ENCODE peak calls at places on chromosome 5, in nine cellular contexts. V, R, Y, H, N, E, K, S and G are unnamed samples.

GRCh38 chr5:89324990-89325389 is 442.0 kb upstream of the MEF2C start:
- DNase-seq in V (no peak), R (no peak), Y (no peak), H (no peak), N (no peak), E (no peak), K (no peak), S (no peak), G (no peak)

GRCh38 chr5:138386290-138386689 is 33.8 kb downstream of the KDM3B start:
- DNase-seq in V (no peak), R (no peak), Y (no peak), H (no peak), N (no peak), E (no peak), K (no peak), S (no peak), G (no peak)

GRCh38 chr5:6448622-6449464 is at the start of gene UBE2QL1:
- DNase-seq in V (peak; percentile 5), R (no peak), Y (no peak), H (no peak), N (no peak), E (no peak), K (peak; percentile 68), S (peak; percentile 13), G (no peak)

GRCh38 chr5:31962321-31962720 is 211.8 kb downstream of the GOLPH3 start:
- DNase-seq in V (no peak), R (no peak), Y (no peak), H (no peak), N (no peak), E (no peak), K (no peak), S (no peak), G (no peak)

GRCh38 chr5:96781031-96781733 is 26.6 kb downstream of the ERAP1 start:
- DNase-seq in V (no peak), R (no peak), Y (no peak), H (peak; percentile 77), N (peak; percentile 38), E (no peak), K (no peak), S (peak; percentile 49), G (peak; percentile 23)

GRCh38 chr5:81154725-81155124 is 78.4 kb upstream of the CKMT2 start:
- DNase-seq in V (no peak), R (no peak), Y (no peak), H (no peak), N (no peak), E (no peak), K (no peak), S (no peak), G (no peak)

GRCh38 chr5:150001660-150002493 is 1.3 kb downstream of the HMGXB3 start:
- DNase-seq in V (peak; percentile 70), R (no peak), Y (peak; percentile 26), H (peak; percentile 83), N (peak; percentile 48), E (peak; percentile 29), K (peak; percentile 79), S (peak; percentile 83), G (peak; percentile 32)

GRCh38 chr5:56465757-56466127 is 232.6 kb upstream of the ANKRD55 start:
- DNase-seq in V (no peak), R (no peak), Y (no peak), H (no peak), N (no peak), E (no peak), K (no peak), S (peak; percentile 26), G (no peak)

GRCh38 chr5:124007675-124008398 is 495.9 kb downstream of the CSNK1G3 start:
- DNase-seq in V (no peak), R (no peak), Y (no peak), H (peak; percentile 8), N (peak; percentile 16), E (no peak), K (peak; percentile 8), S (peak; percentile 2), G (no peak)

GRCh38 chr5:100535060-100536005 is at the start of gene FAM174A:
- DNase-seq in V (peak; percentile 92), R (peak; percentile 96), Y (peak; percentile 95), H (peak; percentile 98), N (peak; percentile 92), E (peak; percentile 85), K (peak; percentile 99), S (peak; percentile 98), G (peak; percentile 90)

GRCh38 chr5:179509845-179510244 is 40.5 kb upstream of the RUFY1 start:
- DNase-seq in V (no peak), R (no peak), Y (no peak), H (no peak), N (no peak), E (no peak), K (no peak), S (no peak), G (no peak)

GRCh38 chr5:100903036-100903887 is at the start of gene ST8SIA4:
- DNase-seq in V (peak; percentile 51), R (peak; percentile 94), Y (peak; percentile 76), H (peak; percentile 65), N (no peak), E (peak; percentile 82), K (peak; percentile 97), S (peak; percentile 62), G (peak; percentile 42)

GRCh38 chr5:111478266-111478665 is 34.1 kb downstream of the STARD4 start:
- DNase-seq in V (no peak), R (no peak), Y (no peak), H (no peak), N (no peak), E (no peak), K (no peak), S (peak; percentile 36), G (no peak)

GRCh38 chr5:136006164-136006563 is 22.6 kb upstream of the TGFBI start:
- DNase-seq in V (no peak), R (no peak), Y (no peak), H (no peak), N (no peak), E (no peak), K (no peak), S (peak; percentile 86), G (peak; percentile 81)

GRCh38 chr5:154648706-154649105 is 106.5 kb upstream of the LARP1 start:
- DNase-seq in V (no peak), R (no peak), Y (no peak), H (peak; percentile 41), N (no peak), E (no peak), K (no peak), S (peak; percentile 26), G (no peak)

GRCh38 chr5:179226696-179227095 is 118.6 kb downstream of the ADAMTS2 start:
- DNase-seq in V (no peak), R (no peak), Y (no peak), H (no peak), N (no peak), E (no peak), K (no peak), S (no peak), G (no peak)

GRCh38 chr5:167835146-167835545 is 456.3 kb upstream of the WWC1 start:
- DNase-seq in V (no peak), R (no peak), Y (no peak), H (peak; percentile 25), N (no peak), E (no peak), K (no peak), S (peak; percentile 13), G (peak; percentile 56)

GRCh38 chr5:15927710-15928380 is 251.7 kb downstream of the MARCHF11 start:
- DNase-seq in V (no peak), R (peak; percentile 65), Y (no peak), H (no peak), N (no peak), E (no peak), K (no peak), S (no peak), G (no peak)

GRCh38 chr5:124697912-124698690 is 48.3 kb downstream of the ZNF608 start:
- DNase-seq in V (no peak), R (no peak), Y (peak; percentile 47), H (peak; percentile 61), N (no peak), E (no peak), K (peak; percentile 90), S (no peak), G (no peak)

GRCh38 chr5:109757490-109757889 is 67.8 kb downstream of the MAN2A1 start:
- DNase-seq in V (no peak), R (no peak), Y (no peak), H (no peak), N (no peak), E (no peak), K (no peak), S (no peak), G (no peak)

GRCh38 chr5:172860520-172861443 is 26.7 kb downstream of the ERGIC1 start:
- DNase-seq in V (no peak), R (peak; percentile 91), Y (no peak), H (peak; percentile 82), N (no peak), E (no peak), K (no peak), S (peak; percentile 85), G (no peak)

GRCh38 chr5:72860499-72860898 is 44.0 kb downstream of the TNPO1 start:
- DNase-seq in V (no peak), R (no peak), Y (no peak), H (peak; percentile 74), N (no peak), E (no peak), K (no peak), S (peak; percentile 70), G (no peak)

GRCh38 chr5:133685402-133686018 is 73.2 kb upstream of the FSTL4 start:
- DNase-seq in V (no peak), R (no peak), Y (no peak), H (no peak), N (no peak), E (no peak), K (no peak), S (no peak), G (no peak)

GRCh38 chr5:161740433-161740832 is 54.9 kb downstream of the GABRA6 start:
- DNase-seq in V (no peak), R (no peak), Y (no peak), H (no peak), N (no peak), E (no peak), K (no peak), S (no peak), G (no peak)

GRCh38 chr5:179820127-179820482 is 600 bp upstream of the SQSTM1 start:
- DNase-seq in V (no peak), R (peak; percentile 80), Y (no peak), H (no peak), N (no peak), E (no peak), K (no peak), S (no peak), G (no peak)

GRCh38 chr5:78605611-78606010 is 43.0 kb downstream of the LHFPL2 start:
- DNase-seq in V (no peak), R (no peak), Y (no peak), H (no peak), N (no peak), E (no peak), K (no peak), S (peak; percentile 56), G (no peak)

GRCh38 chr5:51651889-51652288 is 268.6 kb downstream of the ISL1 start:
- DNase-seq in V (no peak), R (no peak), Y (no peak), H (peak; percentile 2), N (no peak), E (no peak), K (no peak), S (peak; percentile 1), G (no peak)

GRCh38 chr5:64594601-64595518 is 89.0 kb downstream of the RGS7BP start:
- DNase-seq in V (no peak), R (no peak), Y (peak; percentile 17), H (peak; percentile 7), N (no peak), E (no peak), K (peak; percentile 61), S (peak; percentile 9), G (no peak)

GRCh38 chr5:39024005-39024404 is 50.2 kb downstream of the RICTOR start:
- DNase-seq in V (no peak), R (no peak), Y (no peak), H (no peak), N (no peak), E (no peak), K (no peak), S (no peak), G (no peak)

GRCh38 chr5:122515709-122516431 is 203.8 kb downstream of the SNCAIP start:
- DNase-seq in V (peak; percentile 29), R (no peak), Y (peak; percentile 65), H (peak; percentile 90), N (peak; percentile 71), E (no peak), K (peak; percentile 90), S (peak; percentile 85), G (peak; percentile 38)

GRCh38 chr5:58259685-58260152 is 200.2 kb downstream of the PLK2 start:
- DNase-seq in V (no peak), R (no peak), Y (peak; percentile 2), H (peak; percentile 64), N (peak; percentile 10), E (no peak), K (peak; percentile 71), S (peak; percentile 95), G (peak; percentile 89)